ENCODE peak calls at places on chromosomes 5 and 9, in six cellular contexts. One of them, this sample, is unnamed.

GRCh38 chr5:54905942-54906537 is 79.4 kb downstream of the ESM1 start:
- DNase-seq in IMR-90: peak
- DNase-seq in gastrocnemius medialis: no peak
- DNase-seq in breast epithelium: peak
- DNase-seq in uterus: peak
- DNase-seq in body of pancreas: peak
- DNase-seq in this sample: peak

GRCh38 chr5:137206030-137206715 is 293.0 kb downstream of the SPOCK1 start:
- DNase-seq in IMR-90: peak
- DNase-seq in gastrocnemius medialis: no peak
- DNase-seq in breast epithelium: no peak
- DNase-seq in uterus: no peak
- DNase-seq in body of pancreas: no peak
- DNase-seq in this sample: no peak

GRCh38 chr9:136521541-136521940 is 24.3 kb downstream of the NOTCH1 start:
- DNase-seq in IMR-90: no peak
- DNase-seq in gastrocnemius medialis: no peak
- DNase-seq in breast epithelium: no peak
- DNase-seq in uterus: no peak
- DNase-seq in body of pancreas: no peak
- DNase-seq in this sample: no peak

GRCh38 chr5:112077180-112077579 is 320.2 kb upstream of the NREP start:
- DNase-seq in IMR-90: peak
- DNase-seq in gastrocnemius medialis: no peak
- DNase-seq in breast epithelium: no peak
- DNase-seq in uterus: no peak
- DNase-seq in body of pancreas: no peak
- DNase-seq in this sample: no peak

GRCh38 chr9:2356391-2356790 is 265.2 kb upstream of the VLDLR start:
- DNase-seq in IMR-90: no peak
- DNase-seq in gastrocnemius medialis: no peak
- DNase-seq in breast epithelium: no peak
- DNase-seq in uterus: no peak
- DNase-seq in body of pancreas: no peak
- DNase-seq in this sample: no peak

GRCh38 chr9:127837346-127837745 is 17.1 kb downstream of the ENG start:
- DNase-seq in IMR-90: no peak
- DNase-seq in gastrocnemius medialis: no peak
- DNase-seq in breast epithelium: no peak
- DNase-seq in uterus: no peak
- DNase-seq in body of pancreas: no peak
- DNase-seq in this sample: no peak

GRCh38 chr5:115150512-115150911 is 19.2 kb downstream of the TRIM36 start:
- DNase-seq in IMR-90: no peak
- DNase-seq in gastrocnemius medialis: no peak
- DNase-seq in breast epithelium: no peak
- DNase-seq in uterus: no peak
- DNase-seq in body of pancreas: no peak
- DNase-seq in this sample: no peak

GRCh38 chr5:177440990-177441780 is 5.4 kb upstream of the PRR7 start:
- DNase-seq in IMR-90: no peak
- DNase-seq in gastrocnemius medialis: no peak
- DNase-seq in breast epithelium: no peak
- DNase-seq in uterus: no peak
- DNase-seq in body of pancreas: no peak
- DNase-seq in this sample: no peak

GRCh38 chr9:83708515-83709158 is 879 bp upstream of the UBQLN1 start:
- DNase-seq in IMR-90: peak
- DNase-seq in gastrocnemius medialis: peak
- DNase-seq in breast epithelium: peak
- DNase-seq in uterus: peak
- DNase-seq in body of pancreas: peak
- DNase-seq in this sample: peak

GRCh38 chr9:129773262-129774048 is 20.6 kb upstream of the PTGES start:
- DNase-seq in IMR-90: peak
- DNase-seq in gastrocnemius medialis: no peak
- DNase-seq in breast epithelium: peak
- DNase-seq in uterus: no peak
- DNase-seq in body of pancreas: peak
- DNase-seq in this sample: peak

GRCh38 chr5:76104027-76104426 is 20.8 kb downstream of the SV2C start:
- DNase-seq in IMR-90: peak
- DNase-seq in gastrocnemius medialis: no peak
- DNase-seq in breast epithelium: no peak
- DNase-seq in uterus: no peak
- DNase-seq in body of pancreas: peak
- DNase-seq in this sample: no peak

GRCh38 chr5:146805099-146805498 is 73.5 kb downstream of the PPP2R2B start:
- DNase-seq in IMR-90: no peak
- DNase-seq in gastrocnemius medialis: no peak
- DNase-seq in breast epithelium: no peak
- DNase-seq in uterus: no peak
- DNase-seq in body of pancreas: no peak
- DNase-seq in this sample: no peak

GRCh38 chr9:93026640-93027039 is 31.9 kb upstream of the SUSD3 start:
- DNase-seq in IMR-90: no peak
- DNase-seq in gastrocnemius medialis: no peak
- DNase-seq in breast epithelium: no peak
- DNase-seq in uterus: no peak
- DNase-seq in body of pancreas: no peak
- DNase-seq in this sample: no peak

GRCh38 chr9:89005323-89005722 is 14.1 kb downstream of the S1PR3 start:
- DNase-seq in IMR-90: no peak
- DNase-seq in gastrocnemius medialis: no peak
- DNase-seq in breast epithelium: peak
- DNase-seq in uterus: no peak
- DNase-seq in body of pancreas: no peak
- DNase-seq in this sample: peak

GRCh38 chr5:90983148-90983547 is 400.0 kb downstream of the ARRDC3 start:
- DNase-seq in IMR-90: peak
- DNase-seq in gastrocnemius medialis: no peak
- DNase-seq in breast epithelium: no peak
- DNase-seq in uterus: no peak
- DNase-seq in body of pancreas: no peak
- DNase-seq in this sample: no peak

GRCh38 chr9:5800969-5801738 is 31.8 kb downstream of the ERMP1 start:
- DNase-seq in IMR-90: no peak
- DNase-seq in gastrocnemius medialis: no peak
- DNase-seq in breast epithelium: no peak
- DNase-seq in uterus: no peak
- DNase-seq in body of pancreas: no peak
- DNase-seq in this sample: no peak

GRCh38 chr5:135490245-135491037 is 38.3 kb upstream of the TIFAB start:
- DNase-seq in IMR-90: no peak
- DNase-seq in gastrocnemius medialis: no peak
- DNase-seq in breast epithelium: no peak
- DNase-seq in uterus: no peak
- DNase-seq in body of pancreas: no peak
- DNase-seq in this sample: no peak

GRCh38 chr5:135489466-135490244 is 37.5 kb upstream of the TIFAB start:
- DNase-seq in IMR-90: no peak
- DNase-seq in gastrocnemius medialis: no peak
- DNase-seq in breast epithelium: no peak
- DNase-seq in uterus: no peak
- DNase-seq in body of pancreas: no peak
- DNase-seq in this sample: no peak

GRCh38 chr5:135487839-135488514 is 35.8 kb upstream of the TIFAB start:
- DNase-seq in IMR-90: no peak
- DNase-seq in gastrocnemius medialis: no peak
- DNase-seq in breast epithelium: no peak
- DNase-seq in uterus: no peak
- DNase-seq in body of pancreas: no peak
- DNase-seq in this sample: no peak

GRCh38 chr5:135486679-135487395 is 34.7 kb upstream of the TIFAB start:
- DNase-seq in IMR-90: no peak
- DNase-seq in gastrocnemius medialis: no peak
- DNase-seq in breast epithelium: peak
- DNase-seq in uterus: no peak
- DNase-seq in body of pancreas: no peak
- DNase-seq in this sample: no peak

DNA sequence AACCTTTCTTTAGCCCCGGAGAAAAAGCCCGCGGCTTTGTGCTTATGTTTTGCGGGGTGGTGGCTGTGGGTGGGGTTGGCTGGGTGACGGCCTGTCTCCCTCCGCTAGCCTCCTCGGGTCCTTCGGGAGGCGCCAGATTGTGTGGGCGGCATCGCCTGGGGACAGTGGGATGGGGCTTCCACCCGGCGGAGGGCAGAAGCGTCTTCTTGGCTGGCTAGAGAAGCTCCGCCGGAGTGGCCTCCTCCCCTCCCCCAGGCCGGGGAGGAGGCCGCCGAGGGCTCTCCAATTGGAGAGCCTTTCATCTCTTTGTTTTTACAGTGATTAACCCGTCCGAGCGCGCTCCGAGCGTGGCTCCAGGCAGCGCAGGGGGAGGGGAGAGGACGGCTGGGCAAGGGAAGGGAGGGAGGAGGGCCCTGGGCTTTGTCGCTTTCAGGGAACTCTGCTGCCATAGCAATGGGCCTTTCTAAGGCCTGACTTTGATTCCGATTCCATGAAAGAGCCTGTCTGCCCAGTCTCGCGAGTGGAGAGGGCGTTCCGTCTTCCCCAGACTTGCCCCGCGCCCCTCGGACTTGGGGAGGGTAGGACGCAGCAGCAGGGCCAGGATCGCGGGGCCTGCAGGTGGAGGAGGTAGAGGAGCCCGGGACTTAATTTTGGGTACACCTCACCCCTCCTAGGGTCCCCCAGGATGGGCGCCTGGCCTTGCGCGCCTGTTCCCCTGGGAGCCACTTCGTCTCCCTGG is 36.7 kb upstream of the TIFAB start:
- DNase-seq in IMR-90: peak
- DNase-seq in gastrocnemius medialis: no peak
- DNase-seq in breast epithelium: no peak
- DNase-seq in uterus: no peak
- DNase-seq in body of pancreas: no peak
- DNase-seq in this sample: no peak
- H3K4me3 ChIP-seq in IMR-90: peak
- H3K4me3 ChIP-seq in gastrocnemius medialis: peak
- H3K4me3 ChIP-seq in breast epithelium: peak
- H3K4me3 ChIP-seq in uterus: no peak
- H3K4me3 ChIP-seq in body of pancreas: no peak
- H3K4me3 ChIP-seq in this sample: peak

DNA sequence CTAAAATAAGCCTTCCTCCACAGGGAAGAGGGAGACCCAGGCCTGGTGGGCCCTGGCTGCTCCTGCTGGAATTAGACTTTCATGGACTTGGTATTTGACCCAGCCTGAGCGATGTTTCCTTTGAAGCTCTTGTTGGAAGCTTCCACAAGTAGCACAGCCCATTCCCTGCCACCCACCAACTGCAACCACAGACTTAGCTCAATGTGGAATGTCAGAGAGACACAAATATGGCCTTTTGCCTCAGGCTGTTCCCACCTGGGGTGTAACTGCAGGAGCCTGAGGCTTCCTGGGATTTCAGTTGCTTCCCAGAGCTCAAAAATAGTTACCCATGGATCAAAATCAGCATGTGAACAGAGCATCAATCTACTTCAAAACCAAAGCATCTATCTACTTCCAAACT is 70.3 kb upstream of the LHFPL2 start:
- DNase-seq in IMR-90: no peak
- DNase-seq in gastrocnemius medialis: no peak
- DNase-seq in breast epithelium: no peak
- DNase-seq in uterus: no peak
- DNase-seq in body of pancreas: no peak
- DNase-seq in this sample: no peak
- H3K27ac ChIP-seq in IMR-90: no peak
- H3K27ac ChIP-seq in gastrocnemius medialis: no peak
- H3K27ac ChIP-seq in breast epithelium: no peak
- H3K27ac ChIP-seq in uterus: no peak
- H3K27ac ChIP-seq in body of pancreas: no peak
- H3K27ac ChIP-seq in this sample: no peak

GRCh38 chr5:142012792-142013388 is at the start of gene GNPDA1:
- DNase-seq in IMR-90: peak
- DNase-seq in gastrocnemius medialis: peak
- DNase-seq in breast epithelium: peak
- DNase-seq in uterus: peak
- DNase-seq in body of pancreas: peak
- DNase-seq in this sample: peak
- TF ChIP-seq POLR2A in IMR-90: peak
- TF ChIP-seq POLR2A in gastrocnemius medialis: peak
- TF ChIP-seq POLR2A in breast epithelium: no peak
- TF ChIP-seq POLR2A in uterus: peak
- TF ChIP-seq POLR2A in body of pancreas: peak
- TF ChIP-seq POLR2A in this sample: peak

GRCh38 chr5:95162231-95162992 is 122.5 kb downstream of the MCTP1 start:
- DNase-seq in IMR-90: no peak
- DNase-seq in gastrocnemius medialis: no peak
- DNase-seq in breast epithelium: no peak
- DNase-seq in uterus: no peak
- DNase-seq in body of pancreas: no peak
- DNase-seq in this sample: no peak

GRCh38 chr5:95159603-95160002 is 125.3 kb downstream of the MCTP1 start:
- DNase-seq in IMR-90: no peak
- DNase-seq in gastrocnemius medialis: no peak
- DNase-seq in breast epithelium: no peak
- DNase-seq in uterus: no peak
- DNase-seq in body of pancreas: no peak
- DNase-seq in this sample: no peak

GRCh38 chr5:95163079-95163478 is 121.8 kb downstream of the MCTP1 start:
- DNase-seq in IMR-90: no peak
- DNase-seq in gastrocnemius medialis: no peak
- DNase-seq in breast epithelium: no peak
- DNase-seq in uterus: no peak
- DNase-seq in body of pancreas: no peak
- DNase-seq in this sample: no peak

DNA sequence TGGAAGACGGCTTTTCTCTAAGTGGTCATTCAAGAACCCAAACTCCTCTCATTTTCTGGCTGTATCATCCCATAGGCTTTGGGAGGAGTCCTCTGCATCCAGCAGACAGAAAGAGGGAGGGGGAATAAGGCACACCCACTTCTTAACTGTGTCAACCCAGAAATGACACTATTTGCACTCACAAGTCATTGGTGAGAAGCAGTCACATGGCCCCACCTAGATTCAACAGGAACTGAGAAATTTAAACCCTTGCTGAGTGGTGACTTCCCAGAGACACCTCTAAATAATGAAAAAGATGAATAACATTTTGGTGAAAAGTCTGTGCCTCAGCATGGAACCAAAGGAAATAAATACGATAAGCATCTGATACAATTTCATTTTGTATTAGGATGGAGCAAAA is 120.0 kb downstream of the MCTP1 start:
- DNase-seq in IMR-90: no peak
- DNase-seq in gastrocnemius medialis: no peak
- DNase-seq in breast epithelium: no peak
- DNase-seq in uterus: no peak
- DNase-seq in body of pancreas: no peak
- DNase-seq in this sample: no peak
- H3K4me3 ChIP-seq in IMR-90: no peak
- H3K4me3 ChIP-seq in gastrocnemius medialis: no peak
- H3K4me3 ChIP-seq in breast epithelium: no peak
- H3K4me3 ChIP-seq in uterus: no peak
- H3K4me3 ChIP-seq in body of pancreas: no peak
- H3K4me3 ChIP-seq in this sample: no peak

This sample was measured in tibial nerve.